ENCODE peak calls at places on chromosome 1, in eight cellular contexts. W is adrenal gland, C is sigmoid colon, Q is upper lobe of right lung, D is DND-41, P is spleen, O is IMR-90, E is endodermal cell. T is an unnamed sample.

GRCh38 chr1:26862781-26863676 is at the start of gene SFN:
- DNase-seq in E (peak; percentile 97), O (no peak), C (no peak), W (no peak), P (peak; percentile 76), Q (peak; percentile 92), D (peak; percentile 45), T (peak; percentile 65)

GRCh38 chr1:34013958-34014737 is 150.3 kb downstream of the HMGB4 start:
- DNase-seq in O (no peak), Q (peak; percentile 70), E (peak; percentile 92), D (peak; percentile 27), C (no peak), W (peak; percentile 48), P (no peak), T (peak; percentile 23)

GRCh38 chr1:45787905-45788304 is 15.5 kb upstream of the MAST2 start:
- DNase-seq in O (no peak), C (no peak), E (no peak), D (no peak), P (no peak), W (no peak), Q (no peak), T (no peak)

GRCh38 chr1:150549496-150550221 is 451 bp downstream of the ADAMTSL4 start:
- DNase-seq in W (no peak), Q (no peak), E (peak; percentile 78), D (no peak), O (no peak), C (peak; percentile 83), P (no peak), T (peak; percentile 86)

GRCh38 chr1:185499986-185500626 is 183.1 kb upstream of the IVNS1ABP start:
- DNase-seq in Q (no peak), C (no peak), O (peak; percentile 96), D (no peak), E (no peak), P (no peak), W (no peak), T (no peak)

GRCh38 chr1:63023637-63024036 is 239.7 kb downstream of the ATG4C start:
- DNase-seq in E (no peak), O (no peak), C (no peak), D (no peak), P (no peak), Q (no peak), W (no peak), T (no peak)

GRCh38 chr1:201696217-201696761 is 132.7 kb upstream of the IPO9 start:
- DNase-seq in E (no peak), C (peak; percentile 96), Q (no peak), D (no peak), P (no peak), W (peak; percentile 83), O (peak; percentile 93), T (peak; percentile 94)

GRCh38 chr1:197994907-197995407 is 77.8 kb downstream of the LHX9 start:
- DNase-seq in W (no peak), Q (no peak), P (no peak), O (peak; percentile 2), C (no peak), D (no peak), E (no peak), T (no peak)

GRCh38 chr1:40785446-40785845 is 1.9 kb downstream of the KCNQ4 start:
- DNase-seq in W (no peak), O (no peak), C (no peak), Q (no peak), P (peak; percentile 47), E (no peak), D (no peak), T (no peak)

GRCh38 chr1:207079706-207080246 is 8.9 kb upstream of the C4BPB start:
- DNase-seq in P (no peak), D (no peak), O (no peak), Q (no peak), E (no peak), C (no peak), W (no peak), T (no peak)

GRCh38 chr1:207644852-207645631 is at the start of gene CR1L:
- DNase-seq in E (peak; percentile 60), Q (peak; percentile 91), P (peak; percentile 91), D (no peak), C (peak; percentile 83), O (peak; percentile 27), W (peak; percentile 81), T (peak; percentile 91)

GRCh38 chr1:4056422-4056821 is 156.3 kb upstream of the C1orf174 start:
- DNase-seq in P (no peak), D (no peak), E (no peak), O (no peak), Q (no peak), C (no peak), W (no peak), T (no peak)

GRCh38 chr1:199174336-199174735 is 535.5 kb downstream of the PTPRC start:
- DNase-seq in Q (no peak), D (peak; percentile 81), P (no peak), C (no peak), O (no peak), E (no peak), W (no peak), T (peak; percentile 70)

GRCh38 chr1:89810880-89811279 is 10.0 kb upstream of the LRRC8D start:
- DNase-seq in E (no peak), P (no peak), Q (no peak), D (no peak), C (no peak), W (no peak), O (no peak), T (no peak)

GRCh38 chr1:208040714-208041393 is 129.9 kb upstream of the CD34 start:
- DNase-seq in Q (no peak), E (peak; percentile 72), P (no peak), D (no peak), C (no peak), W (no peak), O (no peak), T (no peak)

GRCh38 chr1:116168277-116169032 is 57.3 kb downstream of the MAB21L3 start:
- DNase-seq in C (peak; percentile 90), E (peak; percentile 90), O (peak; percentile 23), Q (peak; percentile 93), W (peak; percentile 88), D (peak; percentile 60), P (peak; percentile 95), T (peak; percentile 95)

GRCh38 chr1:110675060-110675791 is 486 bp upstream of the KCNA3 start:
- DNase-seq in E (peak; percentile 72), Q (peak; percentile 61), C (no peak), W (no peak), O (no peak), P (peak; percentile 90), D (no peak), T (no peak)

GRCh38 chr1:91900538-91900937 is 14.6 kb upstream of the TGFBR3 start:
- DNase-seq in C (no peak), P (no peak), E (no peak), D (no peak), Q (no peak), W (no peak), O (peak; percentile 96), T (no peak)

GRCh38 chr1:41698916-41699860 is 214.7 kb upstream of the EDN2 start:
- DNase-seq in D (no peak), Q (no peak), P (no peak), O (peak; percentile 62), E (no peak), C (no peak), W (no peak), T (peak; percentile 53)

GRCh38 chr1:94463765-94464330 is 45.7 kb downstream of the ABCD3 start:
- DNase-seq in Q (no peak), D (peak; percentile 53), W (peak; percentile 32), C (no peak), P (no peak), O (peak; percentile 71), E (peak; percentile 46), T (no peak)

GRCh38 chr1:1090424-1091343 is 16.6 kb upstream of the RNF223 start:
- DNase-seq in C (no peak), Q (peak; percentile 59), P (peak; percentile 66), E (peak; percentile 38), W (no peak), O (no peak), D (no peak), T (no peak)

GRCh38 chr1:212147581-212148033 is 112.1 kb downstream of the DTL start:
- DNase-seq in D (no peak), E (peak; percentile 66), C (no peak), Q (peak; percentile 89), O (no peak), W (no peak), P (no peak), T (no peak)

GRCh38 chr1:224300346-224300745 is 29.6 kb downstream of the NVL start:
- DNase-seq in P (no peak), E (peak; percentile 6), C (no peak), Q (no peak), D (no peak), O (peak; percentile 98), W (no peak), T (no peak)
- H3K27ac ChIP-seq in P (no peak overlapping the region), E (no peak overlapping the region), C (no peak overlapping the region), Q (no peak overlapping the region), D (no peak overlapping the region), O (no peak overlapping the region), W (no peak overlapping the region), T (no peak overlapping the region)

DNA sequence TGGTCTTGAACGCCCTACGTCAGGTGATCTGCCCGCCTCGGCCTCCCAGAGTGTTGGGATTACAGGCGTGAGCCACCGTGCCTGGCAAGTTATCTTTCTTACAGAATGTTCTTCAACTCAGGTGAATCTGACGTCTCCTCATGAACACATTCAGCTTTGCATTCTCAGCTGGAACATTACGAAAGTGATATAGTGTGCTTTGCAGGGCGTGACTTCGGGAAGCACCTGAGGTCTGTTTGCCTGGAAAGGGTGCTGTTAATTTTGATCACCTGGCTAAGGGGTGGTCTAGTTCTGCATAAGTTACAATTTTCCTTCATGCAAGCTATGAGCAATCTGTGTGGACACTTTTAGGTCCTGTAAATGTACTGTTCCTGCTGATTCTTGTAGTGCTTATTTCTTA is 16.3 kb upstream of the CLIC4 start:
- DNase-seq in W (no peak), O (no peak), P (no peak), E (no peak), C (no peak), D (no peak), Q (no peak), T (no peak)
- H3K4me3 ChIP-seq in W (no peak overlapping the region), O (no peak overlapping the region), P (no peak overlapping the region), E (no peak overlapping the region), C (no peak overlapping the region), D (no peak overlapping the region), Q (no peak overlapping the region), T (no peak overlapping the region)

DNA sequence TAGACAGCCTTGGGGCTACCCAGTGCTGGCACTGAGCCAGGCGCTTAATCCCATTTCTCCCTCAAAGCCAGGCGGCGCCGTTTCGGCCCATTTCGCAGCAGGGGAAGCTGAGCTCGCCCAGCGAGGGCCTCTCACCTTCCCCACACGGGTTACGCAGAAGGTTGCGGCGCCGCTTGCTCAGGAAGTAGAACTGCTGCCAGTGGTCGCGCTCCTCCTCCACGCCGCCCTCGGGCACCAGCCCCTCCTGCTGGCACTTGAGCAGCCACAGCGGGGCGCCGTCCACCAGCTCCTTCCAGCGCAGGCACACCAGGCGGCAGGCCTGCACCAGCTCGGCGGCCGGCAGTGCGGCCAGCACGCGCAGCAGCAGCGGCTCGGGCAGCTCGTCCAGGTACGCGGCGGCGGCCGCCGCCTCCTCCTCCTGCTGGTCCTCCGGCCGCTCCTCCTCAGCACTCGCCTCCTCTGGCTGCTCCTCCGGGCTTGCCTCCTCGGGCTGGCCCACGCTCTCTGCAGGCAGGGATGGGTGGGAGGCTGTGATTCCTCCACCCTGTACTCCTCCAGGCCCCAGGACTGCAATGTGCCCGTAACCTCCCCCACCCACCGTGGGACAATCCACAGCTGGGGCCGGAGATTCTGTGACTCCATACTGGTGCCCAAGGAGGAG is 3.8 kb downstream of the FBXO2 start:
- DNase-seq in E (peak; percentile 90), W (peak; percentile 71), P (peak; percentile 97), C (peak; percentile 87), D (peak; percentile 44), O (peak; percentile 49), Q (peak; percentile 93), T (peak; percentile 83)
- H3K27ac ChIP-seq in E (no peak overlapping the region), W (no peak overlapping the region), P (peak overlapping the region; percentile 67), C (no peak overlapping the region), D (no peak overlapping the region), O (no peak overlapping the region), Q (no peak overlapping the region), T (no peak overlapping the region)

GRCh38 chr1:50970927-50971582 is 1.0 kb downstream of the CDKN2C start:
- DNase-seq in C (no peak), E (no peak), D (peak; percentile 30), Q (no peak), P (no peak), W (no peak), O (no peak), T (no peak)
- H3K4me3 ChIP-seq in C (peak overlapping the region; percentile 79), E (peak overlapping the region; percentile 79), D (peak overlapping the region; percentile 97), Q (peak overlapping the region; percentile 73), P (peak overlapping the region; percentile 79), W (peak overlapping the region; percentile 71), O (peak overlapping the region; percentile 88), T (peak overlapping the region; percentile 95)

T was measured in right cardiac atrium.